ENCODE peak calls at places on chromosomes 2 and 18, in eight cellular contexts. P is uterus, S is stomach, Y is Peyer's patch, U is IMR-90, F is A549, E is thyroid gland, V is transverse colon. Q is an unnamed sample.
A peak's percentile ranks its signal among the peaks of the same experiment; 100 is the strongest.

GRCh38 chr2:164664070-164664469 is 42.8 kb upstream of the GRB14 start:
- DNase-seq in P (no peak), S (no peak), Y (no peak), U (no peak), F (no peak), E (no peak), V (no peak), Q (no peak)

GRCh38 chr2:217364224-217364623 is 504.4 kb upstream of the TNP1 start:
- DNase-seq in P (no peak), S (no peak), Y (no peak), U (no peak), F (no peak), E (no peak), V (no peak), Q (no peak)

GRCh38 chr2:42980764-42981416 is 188.5 kb upstream of the HAAO start:
- DNase-seq in P (peak; percentile 3), S (no peak), Y (peak; percentile 14), U (no peak), F (no peak), E (no peak), V (no peak), Q (no peak)

GRCh38 chr18:36207326-36207725 is 20.0 kb downstream of the MOCOS start:
- DNase-seq in P (no peak), S (no peak), Y (no peak), U (no peak), F (no peak), E (no peak), V (no peak), Q (no peak)

GRCh38 chr2:64542071-64543005 is 18.2 kb downstream of the AFTPH start:
- DNase-seq in P (no peak), S (no peak), Y (no peak), U (no peak), F (no peak), E (no peak), V (no peak), Q (no peak)

GRCh38 chr2:127418300-127419111 is at the start of gene PROC:
- DNase-seq in P (no peak), S (peak; percentile 4), Y (peak; percentile 43), U (no peak), F (no peak), E (no peak), V (no peak), Q (no peak)

GRCh38 chr2:100529900-100530299 is 32.9 kb upstream of the PDCL3 start:
- DNase-seq in P (no peak), S (no peak), Y (no peak), U (no peak), F (no peak), E (no peak), V (no peak), Q (no peak)

GRCh38 chr2:26442707-26443106 is 35.2 kb downstream of the OTOF start:
- DNase-seq in P (no peak), S (no peak), Y (no peak), U (no peak), F (no peak), E (no peak), V (no peak), Q (no peak)

GRCh38 chr2:241673797-241674725 is 12.6 kb downstream of the DTYMK start:
- DNase-seq in P (no peak), S (no peak), Y (no peak), U (no peak), F (peak; percentile 50), E (no peak), V (no peak), Q (no peak)

GRCh38 chr2:119756837-119757236 is 2.9 kb upstream of the PTPN4 start:
- DNase-seq in P (peak; percentile 23), S (peak; percentile 82), Y (peak; percentile 53), U (peak; percentile 87), F (no peak), E (peak; percentile 88), V (peak; percentile 19), Q (peak; percentile 77)

GRCh38 chr2:47346107-47346506 is 56.8 kb upstream of the MSH2 start:
- DNase-seq in P (no peak), S (no peak), Y (no peak), U (no peak), F (no peak), E (no peak), V (no peak), Q (no peak)

GRCh38 chr2:194819367-194819766 is 837.7 kb upstream of the SLC39A10 start:
- DNase-seq in P (no peak), S (no peak), Y (no peak), U (no peak), F (no peak), E (no peak), V (no peak), Q (no peak)

GRCh38 chr2:187266147-187266546 is 181.9 kb downstream of the CALCRL start:
- DNase-seq in P (no peak), S (no peak), Y (no peak), U (no peak), F (no peak), E (no peak), V (no peak), Q (no peak)

GRCh38 chr2:201900362-201900761 is 94.0 kb downstream of the CDK15 start:
- DNase-seq in P (no peak), S (no peak), Y (no peak), U (peak; percentile 45), F (no peak), E (no peak), V (no peak), Q (no peak)

GRCh38 chr18:48833701-48834394 is 116.9 kb downstream of the SMAD7 start:
- DNase-seq in P (peak; percentile 15), S (peak; percentile 11), Y (peak; percentile 84), U (peak; percentile 23), F (no peak), E (no peak), V (peak; percentile 61), Q (no peak)
- TF ChIP-seq POLR2A in P (no peak), S (no peak), Y (no peak), U (no peak), F (no peak), E (no peak), V (no peak), Q (no peak)

GRCh38 chr2:96437512-96437911 is 67.6 kb downstream of the NEURL3 start:
- DNase-seq in P (no peak), S (no peak), Y (no peak), U (no peak), F (no peak), E (no peak), V (no peak), Q (no peak)

GRCh38 chr2:96438589-96438988 is 66.6 kb downstream of the NEURL3 start:
- DNase-seq in P (no peak), S (no peak), Y (no peak), U (no peak), F (no peak), E (no peak), V (no peak), Q (no peak)

GRCh38 chr2:96431319-96431718 is 73.8 kb downstream of the NEURL3 start:
- DNase-seq in P (no peak), S (peak; percentile 72), Y (no peak), U (no peak), F (no peak), E (peak; percentile 36), V (no peak), Q (peak; percentile 79)

GRCh38 chr2:96436961-96437360 is 68.2 kb downstream of the NEURL3 start:
- DNase-seq in P (no peak), S (no peak), Y (no peak), U (no peak), F (no peak), E (no peak), V (no peak), Q (no peak)

DNA sequence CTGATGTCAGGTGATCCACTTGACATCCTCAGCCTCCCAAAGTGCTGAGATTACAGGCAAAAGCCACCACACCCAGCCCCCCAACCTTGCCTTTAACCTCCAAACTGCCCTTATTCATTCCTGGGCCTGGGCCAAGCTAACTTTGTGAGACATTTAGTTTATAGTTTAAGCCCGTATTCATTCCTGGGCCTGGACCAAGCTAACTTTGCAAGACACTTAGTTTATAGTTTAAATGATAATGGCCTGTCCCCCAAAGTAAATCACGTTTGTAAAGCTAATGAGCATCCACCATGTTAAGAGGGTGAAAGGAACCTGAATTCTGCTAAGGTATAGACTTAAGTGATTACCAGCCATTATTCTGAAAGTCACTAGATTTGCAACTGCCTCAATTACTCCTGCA is 68.7 kb downstream of the NEURL3 start:
- DNase-seq in P (no peak), S (no peak), Y (no peak), U (no peak), F (no peak), E (no peak), V (no peak), Q (no peak)
- H3K4me3 ChIP-seq in P (no peak overlapping the region), S (no peak overlapping the region), Y (no peak overlapping the region), U (no peak overlapping the region), F (no peak overlapping the region), E (no peak overlapping the region), V (no peak overlapping the region), Q (no peak overlapping the region)

DNA sequence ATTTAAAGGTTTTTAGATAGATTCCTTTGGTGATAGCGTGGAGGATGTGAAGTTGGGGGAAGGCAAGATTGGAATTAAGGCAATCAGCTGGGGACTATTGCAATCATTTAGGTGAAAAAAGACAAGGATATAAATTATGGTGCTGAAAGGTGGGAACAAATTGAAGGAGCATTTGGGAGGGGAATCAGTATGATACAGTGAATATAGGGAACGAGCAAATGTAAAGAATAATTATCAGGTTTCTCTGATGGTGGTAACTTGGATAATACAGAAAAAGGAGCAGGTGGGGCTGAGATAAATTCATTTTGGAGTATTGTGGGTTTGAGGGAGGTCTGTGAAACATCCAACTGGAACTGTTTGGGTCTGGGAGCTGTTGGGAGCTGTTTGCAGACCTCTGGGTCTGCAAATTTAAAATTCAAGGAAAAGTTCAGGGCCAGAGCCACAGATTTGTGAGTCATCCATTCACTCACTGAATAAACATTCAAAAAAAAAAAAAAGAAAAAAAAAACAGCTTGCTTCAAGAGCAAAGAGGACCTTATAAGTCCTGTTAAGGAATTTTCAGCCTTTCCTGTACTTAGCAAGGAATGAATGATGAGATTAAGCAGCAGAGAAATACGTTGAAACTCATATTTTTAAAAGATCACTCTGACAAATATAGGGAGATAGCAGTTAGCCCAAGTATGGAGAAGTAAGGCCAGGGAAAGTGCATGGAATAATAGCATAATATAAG is 257.6 kb upstream of the FN1 start:
- DNase-seq in P (peak; percentile 38), S (no peak), Y (no peak), U (peak; percentile 89), F (no peak), E (no peak), V (no peak), Q (no peak)
- H3K27ac ChIP-seq in P (peak overlapping the region; percentile 82), S (peak overlapping the region; percentile 59), Y (no peak overlapping the region), U (peak overlapping the region; percentile 76), F (peak overlapping the region; percentile 82), E (peak overlapping the region; percentile 62), V (peak overlapping the region; percentile 48), Q (no peak overlapping the region)

DNA sequence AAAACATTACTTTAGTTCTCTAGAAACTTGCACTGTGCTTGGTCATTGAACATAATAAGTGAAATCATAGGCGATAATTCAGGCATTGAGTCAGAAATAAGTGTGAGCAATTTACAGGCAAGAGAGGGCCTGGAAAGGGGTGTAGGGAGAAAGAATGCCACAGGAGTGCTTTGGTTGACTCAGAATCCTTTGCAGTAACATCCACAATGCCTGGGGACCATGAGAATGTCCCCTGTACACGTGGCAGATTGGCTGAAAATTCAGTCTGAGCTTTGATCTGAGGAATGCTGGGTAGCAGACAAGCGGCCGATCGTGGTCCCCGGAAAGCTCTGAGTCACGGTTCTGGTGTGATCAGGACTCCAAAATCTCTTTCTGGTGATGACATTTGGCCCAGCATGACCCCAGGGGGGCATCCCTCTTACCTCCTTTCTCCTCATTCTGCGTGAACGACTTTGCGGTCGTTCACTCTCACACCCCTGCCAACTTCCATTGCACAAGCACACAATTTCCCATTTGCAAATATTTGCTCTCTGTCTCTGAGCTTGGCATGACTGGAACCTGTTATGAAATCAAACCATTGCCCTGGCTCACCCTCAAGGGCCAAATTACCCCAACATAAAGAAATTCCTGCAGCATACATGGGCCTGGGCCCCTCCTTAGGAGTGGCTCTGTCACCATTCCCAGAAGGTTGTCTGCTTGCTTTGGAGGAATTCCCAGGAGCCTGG is 305.0 kb upstream of the EPAS1 start:
- DNase-seq in P (no peak), S (peak; percentile 84), Y (peak; percentile 73), U (peak; percentile 66), F (peak; percentile 88), E (peak; percentile 15), V (peak; percentile 77), Q (no peak)
- TF ChIP-seq POLR2A in P (no peak), S (no peak), Y (no peak), U (no peak), F (no peak), E (no peak), V (no peak), Q (no peak)

Q was measured in gastrocnemius medialis.